ENCODE peak calls at places on chromosomes 6 and 20, in six cellular contexts. One of them, this sample, is unnamed.

GRCh38 chr6:7170117-7170732 is 62.5 kb downstream of the RREB1 start:
- DNase-seq in amygdala: no peak
- DNase-seq in astrocyte of the spinal cord: no peak
- DNase-seq in Daoy: no peak
- DNase-seq in right atrium auricular region: no peak
- DNase-seq in iris pigment epithelial cell: no peak
- DNase-seq in this sample: no peak

GRCh38 chr6:36054965-36055364 is 27.4 kb downstream of the MAPK14 start:
- DNase-seq in Daoy: no peak
- DNase-seq in iris pigment epithelial cell: no peak
- DNase-seq in amygdala: no peak
- DNase-seq in astrocyte of the spinal cord: no peak
- DNase-seq in right atrium auricular region: no peak
- DNase-seq in this sample: no peak

GRCh38 chr6:112141707-112142106 is 54.3 kb downstream of the FAM229B start:
- DNase-seq in iris pigment epithelial cell: no peak
- DNase-seq in Daoy: no peak
- DNase-seq in right atrium auricular region: no peak
- DNase-seq in astrocyte of the spinal cord: no peak
- DNase-seq in amygdala: no peak
- DNase-seq in this sample: no peak

GRCh38 chr6:163466839-163467390 is 52.4 kb downstream of the QKI start:
- DNase-seq in amygdala: no peak
- DNase-seq in astrocyte of the spinal cord: no peak
- DNase-seq in Daoy: no peak
- DNase-seq in iris pigment epithelial cell: no peak
- DNase-seq in right atrium auricular region: no peak
- DNase-seq in this sample: no peak

GRCh38 chr6:74606488-74607135 is 599.2 kb downstream of the COL12A1 start:
- DNase-seq in amygdala: no peak
- DNase-seq in iris pigment epithelial cell: peak; percentile 98
- DNase-seq in right atrium auricular region: no peak
- DNase-seq in Daoy: no peak
- DNase-seq in astrocyte of the spinal cord: peak; percentile 92
- DNase-seq in this sample: peak; percentile 85

GRCh38 chr6:110875548-110876169 is 1.1 kb downstream of the AMD1 start:
- DNase-seq in Daoy: peak; percentile 56
- DNase-seq in right atrium auricular region: peak; percentile 64
- DNase-seq in iris pigment epithelial cell: peak; percentile 57
- DNase-seq in astrocyte of the spinal cord: peak; percentile 22
- DNase-seq in amygdala: no peak
- DNase-seq in this sample: peak; percentile 52

GRCh38 chr6:106377061-106377540 is 16.6 kb downstream of the CRYBG1 start:
- DNase-seq in amygdala: no peak
- DNase-seq in Daoy: peak; percentile 27
- DNase-seq in astrocyte of the spinal cord: peak; percentile 53
- DNase-seq in iris pigment epithelial cell: peak; percentile 34
- DNase-seq in right atrium auricular region: no peak
- DNase-seq in this sample: peak; percentile 8

GRCh38 chr20:51678041-51678697 is 90.0 kb downstream of the ATP9A start:
- DNase-seq in iris pigment epithelial cell: no peak
- DNase-seq in right atrium auricular region: no peak
- DNase-seq in Daoy: no peak
- DNase-seq in amygdala: peak; percentile 44
- DNase-seq in astrocyte of the spinal cord: peak; percentile 24
- DNase-seq in this sample: peak; percentile 79

GRCh38 chr20:63234693-63235398 is 859 bp upstream of the BIRC7 start:
- DNase-seq in right atrium auricular region: no peak
- DNase-seq in Daoy: no peak
- DNase-seq in astrocyte of the spinal cord: no peak
- DNase-seq in iris pigment epithelial cell: peak; percentile 18
- DNase-seq in amygdala: no peak
- DNase-seq in this sample: no peak

This sample was measured in RPMI7951.